ENCODE peak calls at places on chromosomes 2 and 18, in eight cellular contexts. One of them, this sample, is unnamed.

GRCh38 chr18:32019251-32019943 is 772 bp downstream of the RNF125 start:
- DNase-seq in fibroblast of lung: peak; percentile 58
- DNase-seq in left ventricle myocardium inferior: peak; percentile 36
- DNase-seq in ovary: peak; percentile 29
- DNase-seq in adrenal gland: peak; percentile 35
- DNase-seq in CD8-positive, alpha-beta T cell: peak; percentile 62
- DNase-seq in cardiac muscle cell: peak; percentile 29
- DNase-seq in BE2C: no peak
- DNase-seq in this sample: peak; percentile 30

GRCh38 chr18:74944676-74945075 is 264.3 kb downstream of the PTGR3 start:
- DNase-seq in ovary: no peak
- DNase-seq in adrenal gland: no peak
- DNase-seq in fibroblast of lung: peak; percentile 28
- DNase-seq in cardiac muscle cell: no peak
- DNase-seq in BE2C: no peak
- DNase-seq in CD8-positive, alpha-beta T cell: no peak
- DNase-seq in left ventricle myocardium inferior: no peak
- DNase-seq in this sample: no peak

GRCh38 chr2:85707304-85707703 is 13.1 kb downstream of the GNLY start:
- DNase-seq in fibroblast of lung: peak; percentile 82
- DNase-seq in left ventricle myocardium inferior: no peak
- DNase-seq in cardiac muscle cell: peak; percentile 94
- DNase-seq in adrenal gland: peak; percentile 86
- DNase-seq in ovary: peak; percentile 78
- DNase-seq in BE2C: peak; percentile 59
- DNase-seq in CD8-positive, alpha-beta T cell: peak; percentile 66
- DNase-seq in this sample: peak; percentile 74

GRCh38 chr2:223668302-223668998 is 66.3 kb upstream of the SCG2 start:
- DNase-seq in left ventricle myocardium inferior: no peak
- DNase-seq in cardiac muscle cell: peak; percentile 46
- DNase-seq in ovary: no peak
- DNase-seq in BE2C: no peak
- DNase-seq in CD8-positive, alpha-beta T cell: no peak
- DNase-seq in fibroblast of lung: peak; percentile 82
- DNase-seq in adrenal gland: no peak
- DNase-seq in this sample: no peak

GRCh38 chr2:127254386-127254981 is 34.4 kb upstream of the CYP27C1 start:
- DNase-seq in adrenal gland: no peak
- DNase-seq in left ventricle myocardium inferior: no peak
- DNase-seq in BE2C: no peak
- DNase-seq in cardiac muscle cell: peak; percentile 4
- DNase-seq in fibroblast of lung: peak; percentile 73
- DNase-seq in CD8-positive, alpha-beta T cell: no peak
- DNase-seq in ovary: no peak
- DNase-seq in this sample: no peak

GRCh38 chr2:50763776-50764175 is 268.2 kb downstream of the NRXN1 start:
- DNase-seq in adrenal gland: no peak
- DNase-seq in cardiac muscle cell: no peak
- DNase-seq in ovary: no peak
- DNase-seq in BE2C: no peak
- DNase-seq in left ventricle myocardium inferior: no peak
- DNase-seq in CD8-positive, alpha-beta T cell: no peak
- DNase-seq in fibroblast of lung: no peak
- DNase-seq in this sample: no peak

GRCh38 chr2:197138513-197138912 is 172.1 kb downstream of the ANKRD44 start:
- DNase-seq in fibroblast of lung: no peak
- DNase-seq in cardiac muscle cell: no peak
- DNase-seq in left ventricle myocardium inferior: no peak
- DNase-seq in ovary: no peak
- DNase-seq in adrenal gland: no peak
- DNase-seq in CD8-positive, alpha-beta T cell: no peak
- DNase-seq in BE2C: no peak
- DNase-seq in this sample: no peak

GRCh38 chr2:171723724-171724683 is 36.7 kb downstream of the DYNC1I2 start:
- DNase-seq in fibroblast of lung: peak; percentile 50
- DNase-seq in ovary: no peak
- DNase-seq in CD8-positive, alpha-beta T cell: no peak
- DNase-seq in BE2C: peak; percentile 18
- DNase-seq in cardiac muscle cell: peak; percentile 23
- DNase-seq in left ventricle myocardium inferior: no peak
- DNase-seq in adrenal gland: no peak
- DNase-seq in this sample: no peak

GRCh38 chr2:112640800-112641675 is 4.7 kb upstream of the SLC20A1 start:
- DNase-seq in adrenal gland: no peak
- DNase-seq in CD8-positive, alpha-beta T cell: no peak
- DNase-seq in left ventricle myocardium inferior: no peak
- DNase-seq in fibroblast of lung: peak; percentile 96
- DNase-seq in cardiac muscle cell: peak; percentile 87
- DNase-seq in BE2C: no peak
- DNase-seq in ovary: no peak
- DNase-seq in this sample: no peak

GRCh38 chr2:175690113-175690716 is 311.9 kb downstream of the LNPK start:
- DNase-seq in left ventricle myocardium inferior: no peak
- DNase-seq in fibroblast of lung: peak; percentile 54
- DNase-seq in BE2C: peak; percentile 25
- DNase-seq in ovary: peak; percentile 25
- DNase-seq in cardiac muscle cell: peak; percentile 78
- DNase-seq in adrenal gland: peak; percentile 56
- DNase-seq in CD8-positive, alpha-beta T cell: no peak
- DNase-seq in this sample: no peak

GRCh38 chr2:19256239-19256638 is 102.2 kb downstream of the OSR1 start:
- DNase-seq in left ventricle myocardium inferior: no peak
- DNase-seq in cardiac muscle cell: peak; percentile 91
- DNase-seq in BE2C: no peak
- DNase-seq in fibroblast of lung: peak; percentile 91
- DNase-seq in adrenal gland: no peak
- DNase-seq in ovary: no peak
- DNase-seq in CD8-positive, alpha-beta T cell: no peak
- DNase-seq in this sample: no peak

GRCh38 chr2:232486558-232487384 is 863 bp downstream of the ECEL1 start:
- DNase-seq in cardiac muscle cell: no peak
- DNase-seq in left ventricle myocardium inferior: peak; percentile 9
- DNase-seq in CD8-positive, alpha-beta T cell: no peak
- DNase-seq in ovary: peak; percentile 27
- DNase-seq in adrenal gland: no peak
- DNase-seq in BE2C: peak; percentile 8
- DNase-seq in fibroblast of lung: no peak
- DNase-seq in this sample: no peak

GRCh38 chr18:63848159-63848558 is 39.3 kb upstream of the SERPINB2 start:
- DNase-seq in cardiac muscle cell: peak; percentile 70
- DNase-seq in left ventricle myocardium inferior: no peak
- DNase-seq in BE2C: peak; percentile 4
- DNase-seq in fibroblast of lung: peak; percentile 58
- DNase-seq in adrenal gland: no peak
- DNase-seq in ovary: no peak
- DNase-seq in CD8-positive, alpha-beta T cell: no peak
- DNase-seq in this sample: no peak

GRCh38 chr2:98503481-98504096 is 58.9 kb downstream of the INPP4A start:
- DNase-seq in adrenal gland: no peak
- DNase-seq in ovary: no peak
- DNase-seq in left ventricle myocardium inferior: no peak
- DNase-seq in CD8-positive, alpha-beta T cell: no peak
- DNase-seq in cardiac muscle cell: no peak
- DNase-seq in BE2C: no peak
- DNase-seq in fibroblast of lung: peak; percentile 16
- DNase-seq in this sample: no peak

GRCh38 chr18:35386600-35387366 is 9.6 kb upstream of the ZNF396 start:
- DNase-seq in left ventricle myocardium inferior: peak; percentile 32
- DNase-seq in BE2C: peak; percentile 59
- DNase-seq in adrenal gland: peak; percentile 77
- DNase-seq in fibroblast of lung: peak; percentile 74
- DNase-seq in cardiac muscle cell: peak; percentile 93
- DNase-seq in ovary: peak; percentile 68
- DNase-seq in CD8-positive, alpha-beta T cell: peak; percentile 64
- DNase-seq in this sample: peak; percentile 58

GRCh38 chr2:214529514-214529913 is 118.7 kb downstream of the VWC2L start:
- DNase-seq in left ventricle myocardium inferior: no peak
- DNase-seq in cardiac muscle cell: no peak
- DNase-seq in adrenal gland: no peak
- DNase-seq in fibroblast of lung: no peak
- DNase-seq in ovary: no peak
- DNase-seq in CD8-positive, alpha-beta T cell: no peak
- DNase-seq in BE2C: no peak
- DNase-seq in this sample: no peak

GRCh38 chr2:214533511-214533910 is 122.7 kb downstream of the VWC2L start:
- DNase-seq in cardiac muscle cell: no peak
- DNase-seq in CD8-positive, alpha-beta T cell: no peak
- DNase-seq in adrenal gland: no peak
- DNase-seq in left ventricle myocardium inferior: no peak
- DNase-seq in ovary: no peak
- DNase-seq in fibroblast of lung: peak; percentile 80
- DNase-seq in BE2C: no peak
- DNase-seq in this sample: no peak

GRCh38 chr2:214529021-214529420 is 118.2 kb downstream of the VWC2L start:
- DNase-seq in CD8-positive, alpha-beta T cell: no peak
- DNase-seq in ovary: no peak
- DNase-seq in fibroblast of lung: no peak
- DNase-seq in cardiac muscle cell: no peak
- DNase-seq in left ventricle myocardium inferior: no peak
- DNase-seq in adrenal gland: no peak
- DNase-seq in BE2C: no peak
- DNase-seq in this sample: no peak
- H3K4me1 ChIP-seq in CD8-positive, alpha-beta T cell: no peaks in the 10 kb centered on the region
- H3K4me1 ChIP-seq in ovary: no peaks in the 10 kb centered on the region
- H3K4me1 ChIP-seq in fibroblast of lung: no peaks in the 10 kb centered on the region
- H3K4me1 ChIP-seq in cardiac muscle cell: peaks cover 12% of the 10 kb centered on the region
- H3K4me1 ChIP-seq in left ventricle myocardium inferior: no peaks in the 10 kb centered on the region
- H3K4me1 ChIP-seq in adrenal gland: no peaks in the 10 kb centered on the region
- H3K4me1 ChIP-seq in BE2C: peaks cover 3% of the 10 kb centered on the region
- H3K4me1 ChIP-seq in this sample: peaks cover 4% of the 10 kb centered on the region

GRCh38 chr2:202716114-202716718 is 81.4 kb downstream of the FAM117B start:
- DNase-seq in adrenal gland: no peak
- DNase-seq in cardiac muscle cell: no peak
- DNase-seq in CD8-positive, alpha-beta T cell: no peak
- DNase-seq in left ventricle myocardium inferior: no peak
- DNase-seq in BE2C: no peak
- DNase-seq in ovary: no peak
- DNase-seq in fibroblast of lung: no peak
- DNase-seq in this sample: no peak
- H3K9me3 ChIP-seq in adrenal gland: peaks cover 7% of the 10 kb centered on the region
- H3K9me3 ChIP-seq in cardiac muscle cell: no peaks in the 10 kb centered on the region
- H3K9me3 ChIP-seq in CD8-positive, alpha-beta T cell: no peaks in the 10 kb centered on the region
- H3K9me3 ChIP-seq in left ventricle myocardium inferior: peaks cover 52% of the 10 kb centered on the region
- H3K9me3 ChIP-seq in BE2C: no peaks in the 10 kb centered on the region
- H3K9me3 ChIP-seq in ovary: no peaks in the 10 kb centered on the region
- H3K9me3 ChIP-seq in fibroblast of lung: no peaks in the 10 kb centered on the region
- H3K9me3 ChIP-seq in this sample: no peaks in the 10 kb centered on the region

GRCh38 chr2:190182071-190182524 is 119.6 kb upstream of the MSTN start:
- DNase-seq in adrenal gland: no peak
- DNase-seq in BE2C: no peak
- DNase-seq in cardiac muscle cell: no peak
- DNase-seq in fibroblast of lung: no peak
- DNase-seq in left ventricle myocardium inferior: no peak
- DNase-seq in CD8-positive, alpha-beta T cell: no peak
- DNase-seq in ovary: no peak
- DNase-seq in this sample: no peak

GRCh38 chr2:190184460-190184859 is 121.9 kb upstream of the MSTN start:
- DNase-seq in cardiac muscle cell: no peak
- DNase-seq in adrenal gland: no peak
- DNase-seq in ovary: no peak
- DNase-seq in CD8-positive, alpha-beta T cell: no peak
- DNase-seq in left ventricle myocardium inferior: no peak
- DNase-seq in BE2C: no peak
- DNase-seq in fibroblast of lung: no peak
- DNase-seq in this sample: no peak

GRCh38 chr2:190181066-190181681 is 118.6 kb upstream of the MSTN start:
- DNase-seq in adrenal gland: no peak
- DNase-seq in left ventricle myocardium inferior: no peak
- DNase-seq in cardiac muscle cell: no peak
- DNase-seq in ovary: no peak
- DNase-seq in fibroblast of lung: no peak
- DNase-seq in BE2C: no peak
- DNase-seq in CD8-positive, alpha-beta T cell: no peak
- DNase-seq in this sample: no peak

GRCh38 chr2:190185380-190185779 is 122.9 kb upstream of the MSTN start:
- DNase-seq in left ventricle myocardium inferior: no peak
- DNase-seq in adrenal gland: no peak
- DNase-seq in CD8-positive, alpha-beta T cell: no peak
- DNase-seq in ovary: no peak
- DNase-seq in cardiac muscle cell: no peak
- DNase-seq in BE2C: no peak
- DNase-seq in fibroblast of lung: no peak
- DNase-seq in this sample: no peak

GRCh38 chr2:190183535-190183934 is 121.0 kb upstream of the MSTN start:
- DNase-seq in BE2C: no peak
- DNase-seq in adrenal gland: no peak
- DNase-seq in left ventricle myocardium inferior: no peak
- DNase-seq in ovary: no peak
- DNase-seq in CD8-positive, alpha-beta T cell: no peak
- DNase-seq in cardiac muscle cell: no peak
- DNase-seq in fibroblast of lung: no peak
- DNase-seq in this sample: no peak
- TF ChIP-seq CTCF in BE2C: no peak
- TF ChIP-seq CTCF in adrenal gland: no peak
- TF ChIP-seq CTCF in left ventricle myocardium inferior: peak; percentile 18
- TF ChIP-seq CTCF in ovary: no peak
- TF ChIP-seq CTCF in CD8-positive, alpha-beta T cell: no peak
- TF ChIP-seq CTCF in cardiac muscle cell: no peak
- TF ChIP-seq CTCF in fibroblast of lung: no peak
- TF ChIP-seq CTCF in this sample: no peak

GRCh38 chr2:8524388-8524787 is 157.5 kb upstream of the ID2 start:
- DNase-seq in BE2C: no peak
- DNase-seq in adrenal gland: peak; percentile 73
- DNase-seq in CD8-positive, alpha-beta T cell: no peak
- DNase-seq in ovary: no peak
- DNase-seq in cardiac muscle cell: no peak
- DNase-seq in left ventricle myocardium inferior: no peak
- DNase-seq in fibroblast of lung: no peak
- DNase-seq in this sample: no peak
- H3K4me1 ChIP-seq in BE2C: peaks cover 15% of the 10 kb centered on the region
- H3K4me1 ChIP-seq in adrenal gland: no peaks in the 10 kb centered on the region
- H3K4me1 ChIP-seq in CD8-positive, alpha-beta T cell: peaks cover 27% of the 10 kb centered on the region
- H3K4me1 ChIP-seq in ovary: no peaks in the 10 kb centered on the region
- H3K4me1 ChIP-seq in cardiac muscle cell: peaks cover 10% of the 10 kb centered on the region
- H3K4me1 ChIP-seq in left ventricle myocardium inferior: peaks cover 13% of the 10 kb centered on the region
- H3K4me1 ChIP-seq in fibroblast of lung: no peaks in the 10 kb centered on the region
- H3K4me1 ChIP-seq in this sample: peaks cover 14% of the 10 kb centered on the region

DNA sequence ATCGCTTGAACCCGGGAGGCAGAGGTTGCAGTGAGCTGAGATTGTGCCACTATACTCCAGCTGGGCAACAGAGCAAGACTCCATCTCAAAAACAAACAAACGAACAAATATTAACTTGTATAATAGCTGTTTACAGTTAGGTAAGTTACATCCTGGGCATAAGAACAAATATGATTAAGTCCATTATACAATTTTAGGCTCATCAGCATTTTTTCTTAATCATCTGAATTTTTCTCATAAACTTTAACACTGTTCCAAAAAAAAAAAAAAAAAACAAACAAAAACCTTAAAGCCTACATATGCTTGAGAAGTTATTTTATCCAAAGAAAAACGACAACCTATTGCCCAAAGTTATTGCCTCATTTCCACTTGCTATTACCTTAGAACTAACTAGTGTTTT is 1042.5 kb downstream of the DPP10 start:
- DNase-seq in CD8-positive, alpha-beta T cell: no peak
- DNase-seq in BE2C: no peak
- DNase-seq in ovary: no peak
- DNase-seq in fibroblast of lung: no peak
- DNase-seq in cardiac muscle cell: no peak
- DNase-seq in left ventricle myocardium inferior: no peak
- DNase-seq in adrenal gland: no peak
- DNase-seq in this sample: no peak
- H3K9me3 ChIP-seq in CD8-positive, alpha-beta T cell: no peaks in the 10 kb centered on the region
- H3K9me3 ChIP-seq in BE2C: no peaks in the 10 kb centered on the region
- H3K9me3 ChIP-seq in ovary: no peaks in the 10 kb centered on the region
- H3K9me3 ChIP-seq in fibroblast of lung: no peaks in the 10 kb centered on the region
- H3K9me3 ChIP-seq in cardiac muscle cell: no peaks in the 10 kb centered on the region
- H3K9me3 ChIP-seq in left ventricle myocardium inferior: peaks cover 6% of the 10 kb centered on the region
- H3K9me3 ChIP-seq in adrenal gland: no peaks in the 10 kb centered on the region
- H3K9me3 ChIP-seq in this sample: no peaks in the 10 kb centered on the region

This sample was measured in thyroid gland.